ENCODE peak calls at places on chromosomes 11 and 22, in five cellular contexts. One of them, this sample, is unnamed.

GRCh38 chr11:77819921-77820564 is 479 bp downstream of the RSF1 start:
- DNase-seq in esophagus muscularis mucosa: no peak
- DNase-seq in endodermal cell: peak
- DNase-seq in hepatocyte: peak
- DNase-seq in A549: peak
- DNase-seq in this sample: no peak

GRCh38 chr11:116173506-116173905 is 599.3 kb downstream of the BUD13 start:
- DNase-seq in esophagus muscularis mucosa: peak
- DNase-seq in endodermal cell: peak
- DNase-seq in hepatocyte: no peak
- DNase-seq in A549: no peak
- DNase-seq in this sample: no peak

GRCh38 chr22:47292546-47293320 is 530.3 kb downstream of the TBC1D22A start:
- DNase-seq in esophagus muscularis mucosa: no peak
- DNase-seq in endodermal cell: no peak
- DNase-seq in hepatocyte: no peak
- DNase-seq in A549: no peak
- DNase-seq in this sample: peak

GRCh38 chr11:95715777-95716241 is 73.8 kb downstream of the FAM76B start:
- DNase-seq in esophagus muscularis mucosa: no peak
- DNase-seq in endodermal cell: no peak
- DNase-seq in hepatocyte: no peak
- DNase-seq in A549: no peak
- DNase-seq in this sample: no peak

GRCh38 chr11:65470433-65470832 is 28.4 kb upstream of the MALAT1 start:
- DNase-seq in esophagus muscularis mucosa: no peak
- DNase-seq in endodermal cell: peak
- DNase-seq in hepatocyte: no peak
- DNase-seq in A549: no peak
- DNase-seq in this sample: no peak

GRCh38 chr11:1876361-1877063 is 15.2 kb downstream of the PRR33 start:
- DNase-seq in esophagus muscularis mucosa: no peak
- DNase-seq in endodermal cell: peak
- DNase-seq in hepatocyte: peak
- DNase-seq in A549: peak
- DNase-seq in this sample: no peak

GRCh38 chr22:26672060-26672471 is 14.7 kb downstream of the MIAT start:
- DNase-seq in esophagus muscularis mucosa: no peak
- DNase-seq in endodermal cell: no peak
- DNase-seq in hepatocyte: no peak
- DNase-seq in A549: no peak
- DNase-seq in this sample: no peak

GRCh38 chr11:129543515-129544290 is 168.1 kb downstream of the BARX2 start:
- DNase-seq in esophagus muscularis mucosa: no peak
- DNase-seq in endodermal cell: no peak
- DNase-seq in hepatocyte: no peak
- DNase-seq in A549: no peak
- DNase-seq in this sample: no peak

GRCh38 chr11:98601181-98601773 is 419.5 kb upstream of the CNTN5 start:
- DNase-seq in esophagus muscularis mucosa: no peak
- DNase-seq in endodermal cell: no peak
- DNase-seq in hepatocyte: no peak
- DNase-seq in A549: no peak
- DNase-seq in this sample: no peak

GRCh38 chr11:120137611-120138521 is at the start of gene TRIM29:
- DNase-seq in esophagus muscularis mucosa: peak
- DNase-seq in endodermal cell: peak
- DNase-seq in hepatocyte: peak
- DNase-seq in A549: no peak
- DNase-seq in this sample: no peak
- TF ChIP-seq CTCF in esophagus muscularis mucosa: no peak
- TF ChIP-seq CTCF in endodermal cell: peak
- TF ChIP-seq CTCF in hepatocyte: no peak
- TF ChIP-seq CTCF in A549: no peak
- TF ChIP-seq CTCF in this sample: peak

GRCh38 chr11:128502736-128503135 is 84.6 kb downstream of the ETS1 start:
- DNase-seq in esophagus muscularis mucosa: no peak
- DNase-seq in endodermal cell: no peak
- DNase-seq in hepatocyte: peak
- DNase-seq in A549: peak
- DNase-seq in this sample: no peak

GRCh38 chr11:128503231-128503991 is 83.9 kb downstream of the ETS1 start:
- DNase-seq in esophagus muscularis mucosa: no peak
- DNase-seq in endodermal cell: no peak
- DNase-seq in hepatocyte: peak
- DNase-seq in A549: no peak
- DNase-seq in this sample: no peak

GRCh38 chr11:128506384-128506783 is 81.0 kb downstream of the ETS1 start:
- DNase-seq in esophagus muscularis mucosa: no peak
- DNase-seq in endodermal cell: no peak
- DNase-seq in hepatocyte: no peak
- DNase-seq in A549: no peak
- DNase-seq in this sample: no peak

GRCh38 chr11:128505449-128506058 is 81.8 kb downstream of the ETS1 start:
- DNase-seq in esophagus muscularis mucosa: no peak
- DNase-seq in endodermal cell: no peak
- DNase-seq in hepatocyte: no peak
- DNase-seq in A549: no peak
- DNase-seq in this sample: no peak

DNA sequence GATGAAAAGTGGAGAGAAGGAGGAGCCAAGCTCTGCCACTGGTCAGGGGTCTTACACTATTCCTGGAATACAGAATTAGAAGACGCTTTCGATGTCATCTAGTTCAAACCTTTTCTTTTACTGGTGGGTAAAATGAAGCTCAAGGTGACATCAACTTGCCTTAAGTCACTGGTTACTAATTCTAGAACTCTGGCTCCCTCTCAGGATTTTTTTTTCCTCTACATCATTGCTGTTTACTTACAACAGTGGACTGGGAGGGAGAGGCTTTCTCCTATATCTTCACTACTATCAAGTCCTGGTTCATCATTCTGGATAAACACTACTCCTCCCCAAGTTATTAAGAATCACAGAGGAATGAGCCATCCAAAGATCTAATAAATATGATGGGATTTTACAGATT is 82.9 kb downstream of the ETS1 start:
- DNase-seq in esophagus muscularis mucosa: no peak
- DNase-seq in endodermal cell: no peak
- DNase-seq in hepatocyte: no peak
- DNase-seq in A549: no peak
- DNase-seq in this sample: no peak
- H3K4me3 ChIP-seq in esophagus muscularis mucosa: no peak
- H3K4me3 ChIP-seq in endodermal cell: no peak
- H3K4me3 ChIP-seq in hepatocyte: no peak
- H3K4me3 ChIP-seq in A549: no peak
- H3K4me3 ChIP-seq in this sample: no peak

DNA sequence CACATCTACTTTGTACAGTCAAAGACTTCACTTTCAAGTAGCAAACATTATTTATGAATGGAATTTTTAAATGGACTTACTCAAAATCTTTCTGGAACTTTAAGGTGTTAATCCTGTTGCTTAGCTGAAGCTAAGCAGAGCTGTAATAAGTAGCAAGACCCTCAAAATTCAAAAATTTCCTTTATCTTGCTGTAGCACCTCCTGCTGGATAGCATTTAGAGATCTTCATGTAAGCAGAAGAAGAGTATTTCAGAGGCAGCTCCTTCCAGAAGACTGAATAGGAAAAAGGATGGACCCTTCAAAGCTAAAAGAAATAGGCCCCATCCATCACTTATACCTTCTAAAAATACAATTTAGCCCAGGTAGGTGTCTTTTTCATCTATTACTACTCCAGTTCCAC is 3.4 kb downstream of the PHF21A start:
- DNase-seq in esophagus muscularis mucosa: no peak
- DNase-seq in endodermal cell: no peak
- DNase-seq in hepatocyte: no peak
- DNase-seq in A549: no peak
- DNase-seq in this sample: no peak
- TF ChIP-seq CTCF in esophagus muscularis mucosa: no peak
- TF ChIP-seq CTCF in endodermal cell: peak
- TF ChIP-seq CTCF in hepatocyte: peak
- TF ChIP-seq CTCF in A549: peak
- TF ChIP-seq CTCF in this sample: peak

GRCh38 chr11:102661040-102661439 is 35.9 kb upstream of the MMP20 start:
- DNase-seq in esophagus muscularis mucosa: no peak
- DNase-seq in endodermal cell: no peak
- DNase-seq in hepatocyte: no peak
- DNase-seq in A549: no peak
- DNase-seq in this sample: no peak
- H3K4me3 ChIP-seq in esophagus muscularis mucosa: no peak
- H3K4me3 ChIP-seq in endodermal cell: no peak
- H3K4me3 ChIP-seq in hepatocyte: no peak
- H3K4me3 ChIP-seq in A549: no peak
- H3K4me3 ChIP-seq in this sample: no peak

GRCh38 chr11:15038963-15039362 is 34.4 kb upstream of the CALCB start:
- DNase-seq in esophagus muscularis mucosa: no peak
- DNase-seq in endodermal cell: no peak
- DNase-seq in hepatocyte: no peak
- DNase-seq in A549: peak
- DNase-seq in this sample: no peak
- TF ChIP-seq CTCF in esophagus muscularis mucosa: no peak
- TF ChIP-seq CTCF in endodermal cell: peak
- TF ChIP-seq CTCF in hepatocyte: peak
- TF ChIP-seq CTCF in A549: no peak
- TF ChIP-seq CTCF in this sample: peak